ENCODE peak calls at places on chromosome 5, in seven cellular contexts. D is CD4-positive, alpha-beta T cell; K is IMR-90; T is CD8-positive, alpha-beta memory T cell; Z is colonic mucosa; Q is right atrium auricular region; B is caudate nucleus. I is an unnamed sample.

GRCh38 chr5:132296412-132297001 is 2.3 kb downstream of the SLC22A4 start:
- DNase-seq in T (no peak), Z (no peak), B (no peak), Q (no peak), D (no peak), K (peak), I (peak)

GRCh38 chr5:107671742-107672211 is 1.0 kb upstream of the EFNA5 start:
- DNase-seq in B (no peak), D (no peak), Z (no peak), Q (no peak), T (no peak), K (peak), I (no peak)

GRCh38 chr5:72265032-72265903 is 54.8 kb downstream of the MRPS27 start:
- DNase-seq in B (no peak), K (no peak), Q (no peak), D (no peak), T (no peak), Z (no peak), I (no peak)

GRCh38 chr5:108747111-108748009 is at the start of gene FER:
- DNase-seq in Z (no peak), K (peak), T (peak), B (peak), D (no peak), Q (no peak), I (no peak)

GRCh38 chr5:108432024-108432423 is 50.1 kb upstream of the FBXL17 start:
- DNase-seq in Q (no peak), B (no peak), Z (no peak), K (peak), D (no peak), T (no peak), I (no peak)

GRCh38 chr5:154571325-154572035 is 93.5 kb upstream of the HAND1 start:
- DNase-seq in K (no peak), D (no peak), Z (no peak), Q (no peak), T (no peak), B (no peak), I (no peak)

GRCh38 chr5:64635056-64635686 is 55.1 kb upstream of the SHISAL2B start:
- DNase-seq in Q (no peak), Z (no peak), D (no peak), T (peak), K (peak), B (no peak), I (no peak)

GRCh38 chr5:173412566-173412965 is 84.4 kb upstream of the STC2 start:
- DNase-seq in D (no peak), K (peak), Z (no peak), Q (no peak), B (no peak), T (no peak), I (no peak)

GRCh38 chr5:29800752-29801151 is 1392.7 kb upstream of the CDH6 start:
- DNase-seq in T (no peak), Q (no peak), K (no peak), D (no peak), B (no peak), Z (no peak), I (no peak)

GRCh38 chr5:177084175-177084574 is 2.5 kb upstream of the FGFR4 start:
- DNase-seq in K (no peak), T (no peak), Q (no peak), B (no peak), Z (no peak), D (no peak), I (no peak)

GRCh38 chr5:2756764-2757163 is 5.3 kb upstream of the IRX2 start:
- DNase-seq in D (no peak), T (no peak), Q (peak), K (no peak), Z (no peak), B (no peak), I (no peak)

GRCh38 chr5:2759696-2760461 is 8.4 kb upstream of the IRX2 start:
- DNase-seq in K (no peak), Q (peak), D (no peak), Z (no peak), B (no peak), T (no peak), I (no peak)

GRCh38 chr5:2757563-2758311 is 6.3 kb upstream of the IRX2 start:
- DNase-seq in D (no peak), T (no peak), B (no peak), Z (no peak), Q (peak), K (peak), I (no peak)

GRCh38 chr5:2758632-2759031 is 7.2 kb upstream of the IRX2 start:
- DNase-seq in T (no peak), Z (no peak), K (no peak), D (no peak), Q (no peak), B (no peak), I (no peak)

GRCh38 chr5:2759091-2759490 is 7.6 kb upstream of the IRX2 start:
- DNase-seq in B (no peak), Q (no peak), K (no peak), Z (no peak), D (no peak), T (no peak), I (no peak)
- H3K27ac ChIP-seq in B (no peak), Q (no peak), K (no peak), Z (no peak), D (no peak), T (no peak), I (no peak)

GRCh38 chr5:150503977-150504620 is 3.8 kb upstream of the NDST1 start:
- DNase-seq in K (no peak), D (no peak), T (no peak), B (peak), Q (no peak), Z (peak), I (peak)
- H3K27ac ChIP-seq in K (no peak), D (no peak), T (no peak), B (peak), Q (peak), Z (peak), I (peak)

GRCh38 chr5:68217476-68217984 is 2.0 kb downstream of the PIK3R1 start:
- DNase-seq in Z (peak), T (no peak), Q (no peak), D (no peak), B (no peak), K (peak), I (no peak)

GRCh38 chr5:68215888-68216736 is 556 bp downstream of the PIK3R1 start:
- DNase-seq in D (peak), Q (no peak), B (peak), T (peak), K (peak), Z (peak), I (peak)

GRCh38 chr5:68215208-68215887 is at the start of gene PIK3R1:
- DNase-seq in T (peak), Z (peak), Q (peak), B (peak), K (peak), D (peak), I (peak)

GRCh38 chr5:68216737-68217231 is 1.2 kb downstream of the PIK3R1 start:
- DNase-seq in T (no peak), Q (no peak), Z (no peak), D (no peak), K (peak), B (no peak), I (no peak)

DNA sequence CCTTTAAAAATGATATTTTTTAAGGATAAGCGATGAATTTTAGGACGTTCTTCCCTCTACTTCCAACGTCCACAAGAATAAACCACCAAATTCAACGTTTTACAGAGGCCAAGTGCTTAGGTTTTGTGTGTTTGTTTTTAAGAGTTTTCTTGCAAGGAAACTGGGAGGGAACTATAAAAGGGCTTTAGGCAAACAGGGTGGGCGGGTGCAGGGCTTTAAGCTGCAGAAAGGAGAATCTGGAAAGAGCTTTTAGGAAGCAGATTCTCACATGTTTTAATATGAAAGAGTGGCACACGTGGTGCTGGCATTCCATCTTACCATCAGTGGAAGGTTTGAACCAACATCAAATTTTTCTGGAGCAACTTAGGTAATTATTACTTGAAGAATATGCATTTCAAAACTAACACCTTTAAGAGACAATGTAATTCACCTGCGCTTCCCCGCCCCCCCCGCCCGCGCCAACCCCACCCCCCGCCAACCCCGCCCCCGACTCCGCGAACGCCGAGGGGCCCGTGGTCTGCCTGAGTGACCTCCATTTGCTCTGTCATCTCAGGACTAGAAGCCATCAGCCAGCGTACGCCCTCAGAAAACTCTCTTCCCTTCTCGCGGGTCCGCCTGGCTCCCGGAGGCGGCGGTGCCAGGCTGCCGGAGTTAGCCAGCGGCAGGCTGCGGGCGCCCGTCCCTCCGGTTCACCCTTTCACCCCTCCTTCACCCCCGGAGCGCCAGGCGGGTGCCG is 916 bp upstream of the PIK3R1 start:
- DNase-seq in Q (no peak), Z (peak), K (no peak), T (no peak), D (no peak), B (no peak), I (peak)
- H3K27ac ChIP-seq in Q (peak), Z (peak), K (peak), T (peak), D (peak), B (peak), I (peak)

GRCh38 chr5:172175263-172175719 is 12.7 kb downstream of the STK10 start:
- DNase-seq in B (no peak), K (no peak), T (peak), Z (peak), D (peak), Q (no peak), I (peak)

GRCh38 chr5:172173771-172174170 is 14.3 kb downstream of the STK10 start:
- DNase-seq in B (no peak), T (peak), Q (no peak), K (peak), Z (no peak), D (peak), I (no peak)

GRCh38 chr5:172170251-172170701 is 17.7 kb downstream of the STK10 start:
- DNase-seq in T (no peak), Z (no peak), D (no peak), B (no peak), K (no peak), Q (no peak), I (no peak)

GRCh38 chr5:172171118-172171775 is 16.8 kb downstream of the STK10 start:
- DNase-seq in B (no peak), T (no peak), K (no peak), Z (no peak), D (no peak), Q (no peak), I (no peak)

DNA sequence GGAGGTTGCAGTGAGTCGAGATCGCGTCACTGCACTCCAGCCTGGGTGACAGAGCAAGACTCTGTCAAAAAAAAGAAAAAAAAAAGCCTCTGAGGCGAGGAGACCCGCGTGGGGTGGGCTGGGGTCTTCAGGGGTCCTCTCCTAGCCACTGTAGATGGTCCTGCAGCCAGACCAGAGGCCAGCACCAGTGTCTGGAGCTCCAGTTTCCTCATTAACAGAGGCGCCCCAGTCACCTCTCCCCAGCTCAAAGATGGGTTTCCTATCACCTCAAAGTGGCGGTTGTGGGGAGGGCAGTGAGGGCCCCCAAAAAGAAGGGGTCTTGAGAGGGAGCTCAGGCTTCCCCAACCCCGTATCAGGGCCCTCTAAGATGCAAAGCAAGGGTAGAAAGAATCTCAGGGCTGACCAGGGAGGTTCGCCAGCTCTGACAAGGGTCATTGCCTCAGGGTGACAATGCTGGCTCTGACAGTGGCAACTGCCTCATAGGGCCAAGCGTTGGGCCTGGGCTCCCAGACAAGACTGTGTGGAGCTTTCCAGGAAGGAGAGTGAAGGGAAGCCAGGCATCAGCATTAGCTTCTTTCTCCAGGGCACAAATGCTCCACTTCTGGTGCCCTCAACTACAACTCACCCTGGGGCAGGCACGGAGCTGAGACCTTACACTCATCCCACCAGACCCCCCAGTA is 15.0 kb downstream of the STK10 start:
- DNase-seq in T (no peak), Z (no peak), B (peak), K (no peak), D (no peak), Q (no peak), I (peak)
- H3K27ac ChIP-seq in T (peak), Z (no peak), B (no peak), K (no peak), D (peak), Q (peak), I (peak)

GRCh38 chr5:92544567-92544966 is 1036.5 kb downstream of the NR2F1-AS1 start:
- DNase-seq in T (no peak), B (no peak), Q (no peak), Z (no peak), D (no peak), K (peak), I (no peak)
- H3K27ac ChIP-seq in T (no peak), B (no peak), Q (no peak), Z (no peak), D (no peak), K (no peak), I (no peak)

DNA sequence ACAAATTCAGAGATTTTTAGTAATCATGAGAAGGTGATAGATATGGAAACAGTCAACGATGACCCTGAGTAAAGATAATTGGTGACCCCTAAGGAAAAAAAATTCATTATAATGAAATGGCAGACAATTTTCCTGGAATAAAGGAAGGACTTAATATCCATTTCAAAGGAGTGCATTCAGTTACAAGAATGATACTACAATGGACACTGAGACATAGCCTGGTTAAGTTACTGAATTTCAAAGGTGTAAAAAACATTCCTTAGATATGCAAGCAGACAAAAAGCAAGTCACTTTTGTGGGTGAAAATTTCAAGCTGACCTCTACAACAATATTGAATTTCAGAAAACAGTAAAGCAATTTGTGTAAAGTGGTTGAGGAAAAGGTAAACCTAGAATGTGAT is 1012.5 kb upstream of the SEMA6A start:
- DNase-seq in D (no peak), B (no peak), K (no peak), T (no peak), Z (no peak), Q (no peak), I (no peak)
- H3K27ac ChIP-seq in D (no peak), B (no peak), K (no peak), T (no peak), Z (no peak), Q (no peak), I (no peak)